ENCODE peak calls at places on chromosomes 16 and 17, in seven cellular contexts. O is CD8-positive, alpha-beta memory T cell; L is WERI-Rb-1; P is RWPE1; V is GM12878; Z is caudate nucleus; M is GM23248. Y is an unnamed sample.

GRCh38 chr16:48498761-48499600 is 111.0 kb downstream of the N4BP1 start:
- DNase-seq in O (no peak), L (no peak), P (peak), V (no peak), Z (no peak), M (peak), Y (no peak)

GRCh38 chr17:41919840-41920579 is 1.3 kb upstream of the ACLY start:
- DNase-seq in O (no peak), L (peak), P (peak), V (no peak), Z (no peak), M (peak), Y (no peak)

GRCh38 chr17:46995841-46996571 is 17.0 kb upstream of the RPRML start:
- DNase-seq in O (no peak), L (no peak), P (peak), V (no peak), Z (no peak), M (peak), Y (no peak)

GRCh38 chr17:62627219-62627903 is at the start of gene MRC2:
- DNase-seq in O (no peak), L (no peak), P (peak), V (no peak), Z (peak), M (peak), Y (peak)

GRCh38 chr17:75707096-75707720 is 14.1 kb upstream of the ITGB4 start:
- DNase-seq in O (no peak), L (no peak), P (peak), V (no peak), Z (no peak), M (peak), Y (no peak)

GRCh38 chr16:79723583-79724168 is 123.1 kb upstream of the MAF start:
- DNase-seq in O (no peak), L (no peak), P (no peak), V (no peak), Z (no peak), M (no peak), Y (no peak)

GRCh38 chr16:57301126-57301817 is 16.8 kb upstream of the PLLP start:
- DNase-seq in O (no peak), L (no peak), P (no peak), V (no peak), Z (no peak), M (no peak), Y (no peak)

GRCh38 chr17:80101946-80102706 is 745 bp downstream of the GAA start:
- DNase-seq in O (no peak), L (peak), P (no peak), V (no peak), Z (peak), M (peak), Y (no peak)

GRCh38 chr16:49641250-49641649 is 214.7 kb downstream of the ZNF423 start:
- DNase-seq in O (no peak), L (no peak), P (no peak), V (peak), Z (no peak), M (no peak), Y (no peak)

DNA sequence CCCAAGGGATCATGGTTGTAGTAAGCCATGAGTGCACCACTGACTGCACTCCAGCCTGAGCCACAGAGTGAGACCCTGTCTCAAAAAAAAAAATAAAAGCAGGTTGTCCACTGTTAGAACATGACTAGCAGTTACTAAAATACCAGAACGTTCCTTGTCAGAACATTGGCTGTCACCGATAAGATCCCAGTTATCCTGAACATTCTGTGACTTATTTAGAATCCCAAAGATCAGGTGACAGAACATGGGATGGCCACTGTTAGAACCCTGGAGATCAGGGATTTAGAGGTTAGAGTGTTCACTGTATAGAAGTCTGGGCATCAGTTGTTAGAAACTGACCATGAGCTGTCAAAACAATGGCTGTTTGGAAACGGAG is 8.6 kb downstream of the CES4A start:
- DNase-seq in O (no peak), L (no peak), P (no peak), V (no peak), Z (no peak), M (no peak), Y (no peak)
- H3K27ac ChIP-seq in O (no peak), L (no peak), P (peak), V (no peak), Z (peak), M (no peak), Y (no peak)

GRCh38 chr17:11738151-11738550 is 139.9 kb downstream of the DNAH9 start:
- DNase-seq in O (no peak), L (no peak), P (no peak), V (no peak), Z (no peak), M (no peak), Y (no peak)

GRCh38 chr17:11739848-11740247 is 141.6 kb downstream of the DNAH9 start:
- DNase-seq in O (no peak), L (no peak), P (no peak), V (no peak), Z (no peak), M (no peak), Y (no peak)

GRCh38 chr17:11742891-11743290 is 144.6 kb downstream of the DNAH9 start:
- DNase-seq in O (no peak), L (peak), P (no peak), V (no peak), Z (no peak), M (no peak), Y (no peak)

GRCh38 chr17:11736613-11737289 is 138.5 kb downstream of the DNAH9 start:
- DNase-seq in O (no peak), L (no peak), P (no peak), V (no peak), Z (no peak), M (no peak), Y (no peak)

GRCh38 chr17:11737290-11737679 is 139.0 kb downstream of the DNAH9 start:
- DNase-seq in O (no peak), L (no peak), P (no peak), V (no peak), Z (no peak), M (no peak), Y (no peak)
- H3K27ac ChIP-seq in O (no peak), L (no peak), P (no peak), V (no peak), Z (no peak), M (no peak), Y (no peak)

DNA sequence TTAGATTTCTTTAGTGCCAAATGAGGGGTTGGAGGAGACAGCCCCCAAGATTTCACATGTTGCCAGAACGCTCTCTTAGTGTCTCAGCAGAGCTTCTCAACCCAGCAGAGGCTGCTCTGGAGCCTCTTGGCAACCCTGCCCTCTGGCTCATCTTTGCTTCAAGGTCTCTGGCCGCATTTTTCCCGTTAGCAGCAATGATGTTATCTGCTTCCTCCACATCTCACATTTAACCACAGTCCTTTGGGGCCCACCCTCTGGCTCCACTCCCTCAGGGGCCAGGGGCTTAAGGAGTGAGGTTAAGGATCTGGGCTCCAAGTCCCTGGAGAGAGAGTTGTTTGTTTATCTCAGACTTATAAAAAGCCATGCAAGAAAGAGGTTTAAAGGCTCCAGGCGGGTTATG is 3.3 kb upstream of the XYLT1 start:
- DNase-seq in O (no peak), L (no peak), P (no peak), V (no peak), Z (no peak), M (peak), Y (no peak)
- H3K27ac ChIP-seq in O (no peak), L (no peak), P (no peak), V (no peak), Z (no peak), M (no peak), Y (no peak)

DNA sequence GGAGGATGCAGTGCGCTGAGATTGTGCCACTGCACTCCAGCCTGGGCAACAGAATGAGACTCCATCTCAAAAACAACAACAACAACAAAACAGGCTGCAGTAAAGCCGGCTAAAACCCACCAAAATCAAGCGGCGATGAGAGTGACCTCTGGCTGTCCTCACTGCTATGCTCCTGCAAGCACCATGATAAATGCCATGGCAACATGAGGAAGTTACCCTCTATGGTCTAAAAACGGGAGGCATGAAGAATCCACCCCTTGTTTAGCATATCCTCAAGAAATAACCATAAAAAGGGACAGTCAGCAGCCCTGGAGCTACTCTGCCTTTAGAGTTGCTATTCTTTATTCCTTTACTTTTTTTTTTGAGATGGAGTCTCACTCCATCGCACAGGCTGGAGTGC is 8.4 kb upstream of the LGALS3BP start:
- DNase-seq in O (no peak), L (no peak), P (no peak), V (no peak), Z (no peak), M (no peak), Y (no peak)
- H3K27ac ChIP-seq in O (no peak), L (no peak), P (peak), V (no peak), Z (no peak), M (no peak), Y (no peak)

GRCh38 chr17:72466606-72467005 is 345.8 kb downstream of the SOX9 start:
- DNase-seq in O (no peak), L (no peak), P (no peak), V (no peak), Z (no peak), M (no peak), Y (no peak)

GRCh38 chr17:72465191-72466024 is 344.6 kb downstream of the SOX9 start:
- DNase-seq in O (no peak), L (no peak), P (peak), V (peak), Z (peak), M (peak), Y (peak)

GRCh38 chr17:72467841-72468653 is 347.2 kb downstream of the SOX9 start:
- DNase-seq in O (no peak), L (peak), P (peak), V (no peak), Z (no peak), M (peak), Y (no peak)

GRCh38 chr17:72463287-72464102 is 342.7 kb downstream of the SOX9 start:
- DNase-seq in O (no peak), L (no peak), P (no peak), V (peak), Z (no peak), M (no peak), Y (no peak)

GRCh38 chr17:72466199-72466598 is 345.4 kb downstream of the SOX9 start:
- DNase-seq in O (no peak), L (no peak), P (peak), V (peak), Z (no peak), M (peak), Y (no peak)
- H3K27ac ChIP-seq in O (no peak), L (no peak), P (peak), V (peak), Z (peak), M (peak), Y (peak)

GRCh38 chr17:7438656-7439460 is 454 bp upstream of the FGF11 start:
- DNase-seq in O (no peak), L (no peak), P (no peak), V (no peak), Z (no peak), M (no peak), Y (no peak)

GRCh38 chr17:7439462-7440112 is at the start of gene FGF11:
- DNase-seq in O (no peak), L (no peak), P (no peak), V (no peak), Z (no peak), M (peak), Y (no peak)

GRCh38 chr17:7436556-7437368 is 1.5 kb downstream of the TMEM102 start:
- DNase-seq in O (peak), L (peak), P (peak), V (no peak), Z (peak), M (peak), Y (no peak)

GRCh38 chr17:7437369-7437863 is 1.9 kb upstream of the FGF11 start:
- DNase-seq in O (no peak), L (no peak), P (no peak), V (no peak), Z (no peak), M (no peak), Y (no peak)

GRCh38 chr17:7438050-7438614 is 1.2 kb upstream of the FGF11 start:
- DNase-seq in O (peak), L (peak), P (no peak), V (no peak), Z (peak), M (peak), Y (no peak)
- H3K27ac ChIP-seq in O (no peak), L (no peak), P (peak), V (no peak), Z (no peak), M (no peak), Y (no peak)

DNA sequence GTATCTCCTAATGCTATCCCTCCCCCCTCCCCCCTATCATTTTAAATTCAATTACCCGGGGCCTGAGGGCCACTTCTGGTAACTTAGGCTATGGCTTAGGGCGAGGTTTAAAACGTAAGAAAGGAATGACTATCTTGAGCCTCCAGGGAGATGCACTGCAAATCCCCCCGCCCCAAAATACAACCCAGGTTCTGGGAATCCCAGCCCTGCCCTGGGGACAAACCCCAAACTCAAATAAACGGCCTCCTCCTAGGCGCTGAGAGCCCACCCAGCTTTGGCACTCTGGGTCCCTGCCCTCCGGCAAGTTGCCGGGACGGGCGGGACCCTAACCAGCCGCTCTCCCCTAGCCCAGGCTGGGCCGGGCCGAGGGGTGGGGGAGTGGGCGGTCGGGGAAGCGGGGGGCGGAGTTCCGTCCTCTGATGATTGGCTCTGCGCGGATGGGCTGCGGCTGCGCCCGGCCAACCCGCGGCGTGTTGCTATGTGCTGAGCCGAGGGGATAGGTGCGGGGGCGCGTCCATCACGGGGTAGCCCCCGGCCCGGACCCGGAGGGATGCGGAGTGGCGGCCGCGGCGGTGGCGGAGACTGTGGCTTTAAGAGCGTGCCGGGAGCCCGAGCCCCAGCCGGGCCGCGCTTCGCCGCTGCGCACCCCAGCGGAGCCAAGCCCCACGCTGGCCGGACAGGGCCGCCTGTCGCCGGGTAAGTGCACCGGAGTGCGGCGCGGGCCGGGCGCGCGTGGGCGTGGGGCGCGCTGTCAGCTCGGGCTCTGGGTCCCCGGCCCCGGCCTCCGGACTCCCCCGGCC is at the start of gene YPEL2:
- DNase-seq in O (peak), L (peak), P (peak), V (peak), Z (peak), M (peak), Y (peak)
- H3K27ac ChIP-seq in O (peak), L (no peak), P (peak), V (no peak), Z (peak), M (peak), Y (no peak)

DNA sequence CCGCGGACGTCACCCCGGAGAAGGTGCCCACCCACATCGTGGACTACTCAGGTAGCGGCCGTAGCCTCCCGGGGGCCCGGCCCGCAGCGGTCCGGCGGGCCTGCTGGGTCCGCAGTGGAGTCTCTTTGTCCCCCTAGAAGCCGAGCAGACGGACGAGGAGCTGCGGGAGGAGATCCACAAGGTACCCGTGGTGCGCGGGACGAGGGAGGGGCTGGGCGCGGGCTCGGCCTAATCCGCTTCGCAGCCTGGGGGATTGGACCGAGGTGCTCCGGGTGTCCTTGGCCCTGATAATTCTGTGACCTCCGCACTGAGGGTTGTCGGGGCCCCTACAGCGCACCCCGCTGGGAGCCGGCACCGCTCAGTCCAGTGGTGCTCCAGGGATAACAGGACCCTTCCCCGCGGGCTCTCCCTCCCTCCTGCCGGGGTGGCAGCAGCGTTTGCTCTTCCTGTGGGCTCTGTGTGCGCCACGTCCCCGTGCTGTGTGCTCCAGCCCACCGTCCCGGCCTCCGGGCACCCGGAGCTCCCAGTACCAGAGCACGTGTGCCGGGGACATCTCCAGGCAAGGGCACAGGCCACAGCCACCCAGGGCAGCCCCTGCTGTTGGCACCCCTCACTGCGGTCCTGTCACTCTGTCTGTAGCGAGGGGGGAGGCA is 713 bp downstream of the RHOT2 start:
- DNase-seq in O (no peak), L (peak), P (no peak), V (no peak), Z (no peak), M (peak), Y (no peak)
- H3K27ac ChIP-seq in O (peak), L (peak), P (peak), V (peak), Z (peak), M (peak), Y (no peak)